ENCODE peak calls at places on chromosomes 4 and X, in ten cellular contexts. C is stimulated activated CD8-positive, alpha-beta memory T cell treated with anti-CD3 and anti-CD28 coated beads, Interleukin-12 subunit alpha, Interleukin-12 subunit beta, amount 100 ng/mL, for 4 hours; Z is mucosa of gallbladder; J is germinal center; H is endodermal cell; Q is GM13977; B is HepG2; G is GM13976; X is coronary artery; D is glutamatergic neuron. A is an unnamed sample.

GRCh38 chr4:76420901-76421581 is at the start of gene CCDC158:
- DNase-seq in C (no peak), Z (no peak), J (no peak), H (no peak), Q (peak; percentile 22), B (no peak), G (peak; percentile 30), X (no peak), D (no peak), A (no peak)

GRCh38 chrX:47447607-47448006 is 35.4 kb downstream of the ZNF41 start:
- DNase-seq in C (no peak), Z (no peak), J (no peak), H (no peak), Q (no peak), B (no peak), G (no peak), X (no peak), D (no peak), A (no peak)

GRCh38 chrX:52217494-52218160 is 32.9 kb downstream of the MAGED4 start:
- DNase-seq in C (no peak), Z (no peak), J (no peak), H (peak; percentile 83), Q (no peak), B (peak; percentile 2), G (no peak), X (no peak), D (peak; percentile 17), A (no peak)

GRCh38 chr4:3759236-3759635 is 6.9 kb upstream of the ADRA2C start:
- DNase-seq in C (no peak), Z (no peak), J (no peak), H (no peak), Q (no peak), B (no peak), G (no peak), X (no peak), D (no peak), A (no peak)

GRCh38 chr4:54568184-54568583 is 89.6 kb upstream of the KIT start:
- DNase-seq in C (no peak), Z (no peak), J (no peak), H (no peak), Q (no peak), B (no peak), G (no peak), X (no peak), D (no peak), A (no peak)

GRCh38 chrX:70038515-70038914 is 11.2 kb downstream of the AWAT2 start:
- DNase-seq in C (no peak), Z (no peak), J (no peak), H (no peak), Q (no peak), B (peak; percentile 48), G (no peak), X (no peak), D (no peak), A (no peak)

GRCh38 chr4:88177981-88178632 is 19.7 kb upstream of the ABCG2 start:
- DNase-seq in C (no peak), Z (peak; percentile 36), J (no peak), H (peak; percentile 94), Q (no peak), B (peak; percentile 28), G (no peak), X (no peak), D (no peak), A (peak; percentile 17)

GRCh38 chr4:74751247-74751646 is 43.1 kb downstream of the BTC start:
- DNase-seq in C (no peak), Z (no peak), J (no peak), H (no peak), Q (no peak), B (no peak), G (no peak), X (no peak), D (no peak), A (no peak)

GRCh38 chrX:43644124-43644701 is 11.9 kb upstream of the MAOA start:
- DNase-seq in C (no peak), Z (no peak), J (no peak), H (no peak), Q (no peak), B (no peak), G (no peak), X (no peak), D (no peak), A (no peak)

GRCh38 chr4:176032454-176032853 is 33.2 kb upstream of the WDR17 start:
- DNase-seq in C (no peak), Z (no peak), J (no peak), H (no peak), Q (no peak), B (no peak), G (no peak), X (no peak), D (no peak), A (no peak)

GRCh38 chr4:164383187-164384181 is 370.4 kb upstream of the SMIM31 start:
- DNase-seq in C (no peak), Z (no peak), J (no peak), H (peak; percentile 86), Q (no peak), B (no peak), G (peak; percentile 3), X (peak; percentile 69), D (peak; percentile 79), A (peak; percentile 97)

GRCh38 chr4:53321151-53321987 is 44.5 kb downstream of the SCFD2 start:
- DNase-seq in C (no peak), Z (no peak), J (no peak), H (no peak), Q (no peak), B (no peak), G (no peak), X (no peak), D (no peak), A (peak; percentile 2)

GRCh38 chrX:73214366-73215094 is at the start of gene NAP1L2:
- DNase-seq in C (peak; percentile 1), Z (peak; percentile 24), J (no peak), H (peak; percentile 71), Q (peak; percentile 31), B (no peak), G (peak; percentile 36), X (peak; percentile 72), D (peak; percentile 59), A (peak; percentile 71)

GRCh38 chrX:153061732-153062131 is 5.5 kb downstream of the PNMA3 start:
- DNase-seq in C (no peak), Z (no peak), J (no peak), H (no peak), Q (no peak), B (no peak), G (no peak), X (no peak), D (no peak), A (no peak)

GRCh38 chr4:40228497-40229365 is 31.9 kb downstream of the RHOH start:
- DNase-seq in C (no peak), Z (no peak), J (no peak), H (peak; percentile 82), Q (peak; percentile 58), B (no peak), G (peak; percentile 49), X (no peak), D (no peak), A (no peak)

GRCh38 chrX:69015156-69015555 is 150.1 kb downstream of the PJA1 start:
- DNase-seq in C (no peak), Z (peak; percentile 9), J (no peak), H (peak; percentile 27), Q (no peak), B (no peak), G (peak; percentile 2), X (peak; percentile 52), D (no peak), A (no peak)

GRCh38 chr4:95114521-95114920 is 356.8 kb downstream of the BMPR1B start:
- DNase-seq in C (no peak), Z (no peak), J (no peak), H (no peak), Q (no peak), B (no peak), G (no peak), X (no peak), D (no peak), A (no peak)

GRCh38 chrX:53715336-53715924 is 28.9 kb upstream of the HUWE1 start:
- DNase-seq in C (no peak), Z (no peak), J (no peak), H (no peak), Q (no peak), B (no peak), G (no peak), X (no peak), D (no peak), A (no peak)

GRCh38 chr4:53505947-53506346 is 85.3 kb downstream of the LNX1 start:
- DNase-seq in C (no peak), Z (no peak), J (no peak), H (no peak), Q (no peak), B (no peak), G (no peak), X (no peak), D (no peak), A (no peak)

GRCh38 chr4:104449537-104449936 is 45.2 kb downstream of the CXXC4 start:
- DNase-seq in C (no peak), Z (no peak), J (no peak), H (no peak), Q (no peak), B (no peak), G (no peak), X (no peak), D (no peak), A (peak; percentile 25)

GRCh38 chr4:77959566-77960338 is 97.1 kb downstream of the MRPL1 start:
- DNase-seq in C (no peak), Z (no peak), J (peak; percentile 28), H (no peak), Q (peak; percentile 32), B (peak; percentile 63), G (peak; percentile 34), X (no peak), D (no peak), A (no peak)

GRCh38 chr4:74933562-74934015 is 673 bp downstream of the PARM1 start:
- DNase-seq in C (no peak), Z (no peak), J (peak; percentile 21), H (no peak), Q (no peak), B (no peak), G (no peak), X (no peak), D (peak; percentile 50), A (no peak)

GRCh38 chr4:3217771-3218170 is 31.2 kb upstream of the MSANTD1 start:
- DNase-seq in C (no peak), Z (no peak), J (no peak), H (no peak), Q (no peak), B (no peak), G (no peak), X (no peak), D (no peak), A (no peak)

GRCh38 chr4:105399535-105400161 is 74.2 kb downstream of the PPA2 start:
- DNase-seq in C (no peak), Z (no peak), J (no peak), H (no peak), Q (no peak), B (no peak), G (no peak), X (no peak), D (no peak), A (no peak)

GRCh38 chrX:150581093-150581775 is 12.8 kb downstream of the MTM1 start:
- DNase-seq in C (no peak), Z (no peak), J (no peak), H (no peak), Q (no peak), B (peak; percentile 64), G (no peak), X (no peak), D (no peak), A (no peak)

GRCh38 chrX:50617183-50617582 is 146.6 kb upstream of the DGKK start:
- DNase-seq in C (no peak), Z (no peak), J (no peak), H (no peak), Q (no peak), B (no peak), G (no peak), X (no peak), D (no peak), A (no peak)

GRCh38 chrX:132614297-132614696 is 125.5 kb upstream of the MBNL3 start:
- DNase-seq in C (no peak), Z (no peak), J (no peak), H (peak; percentile 64), Q (no peak), B (peak; percentile 38), G (no peak), X (no peak), D (no peak), A (no peak)